ENCODE peak calls at places on chromosomes 3 and 15, in nine cellular contexts. H is mesenchymal stem cell, X is T-helper 1 cell, S is NCI-H748 treated with DMSO at 0.1 percent for 48 hours, Y is NCI-H2171, R is kidney, N is GDM1, K is NCI-H187 treated with DMSO at 0.1 percent for 48 hours, W is Daoy. Q is an unnamed sample.

GRCh38 chr15:62961134-62961533 is 81.4 kb upstream of the TPM1 start:
- DNase-seq in H (no peak), X (no peak), S (no peak), Y (no peak), R (no peak), N (no peak), K (no peak), W (no peak), Q (no peak)

GRCh38 chr3:194995334-194995733 is 275.6 kb downstream of the XXYLT1 start:
- DNase-seq in H (no peak), X (no peak), S (no peak), Y (no peak), R (no peak), N (no peak), K (no peak), W (no peak), Q (no peak)

GRCh38 chr15:27863000-27863399 is 236.1 kb downstream of the OCA2 start:
- DNase-seq in H (no peak), X (no peak), S (no peak), Y (no peak), R (no peak), N (no peak), K (no peak), W (no peak), Q (no peak)

GRCh38 chr15:31272558-31273257 is 53.9 kb upstream of the KLF13 start:
- DNase-seq in H (no peak), X (no peak), S (no peak), Y (no peak), R (no peak), N (no peak), K (no peak), W (no peak), Q (no peak)

GRCh38 chr15:92981333-92981732 is 81.2 kb downstream of the CHD2 start:
- DNase-seq in H (no peak), X (no peak), S (no peak), Y (no peak), R (no peak), N (no peak), K (no peak), W (no peak), Q (no peak)

GRCh38 chr3:158095302-158095997 is 10.8 kb downstream of the SHOX2 start:
- DNase-seq in H (peak), X (no peak), S (no peak), Y (no peak), R (no peak), N (no peak), K (no peak), W (no peak), Q (no peak)

GRCh38 chr3:129119365-129120100 is 2.1 kb downstream of the RAB43 start:
- DNase-seq in H (peak), X (no peak), S (no peak), Y (no peak), R (no peak), N (no peak), K (no peak), W (no peak), Q (no peak)

GRCh38 chr15:41940441-41940857 is 31.9 kb downstream of the EHD4 start:
- DNase-seq in H (peak), X (no peak), S (no peak), Y (no peak), R (no peak), N (no peak), K (no peak), W (peak), Q (no peak)

GRCh38 chr3:8320711-8321458 is 180.7 kb upstream of the LMCD1 start:
- DNase-seq in H (no peak), X (no peak), S (no peak), Y (no peak), R (no peak), N (no peak), K (peak), W (no peak), Q (no peak)

GRCh38 chr3:169337541-169337940 is 326.0 kb downstream of the MECOM start:
- DNase-seq in H (no peak), X (no peak), S (no peak), Y (no peak), R (no peak), N (no peak), K (no peak), W (no peak), Q (no peak)

GRCh38 chr3:157499342-157499963 is 3.8 kb downstream of the VEPH1 start:
- DNase-seq in H (peak), X (no peak), S (no peak), Y (no peak), R (peak), N (no peak), K (no peak), W (no peak), Q (no peak)

GRCh38 chr3:41026394-41027177 is 172.7 kb upstream of the CTNNB1 start:
- DNase-seq in H (peak), X (no peak), S (no peak), Y (no peak), R (peak), N (no peak), K (no peak), W (peak), Q (no peak)

GRCh38 chr3:129439381-129439816 is 349 bp downstream of the MBD4 start:
- DNase-seq in H (peak), X (peak), S (no peak), Y (peak), R (peak), N (peak), K (no peak), W (peak), Q (no peak)

GRCh38 chr15:64634020-64634419 is 141.4 kb downstream of the RBPMS2 start:
- DNase-seq in H (peak), X (peak), S (no peak), Y (no peak), R (no peak), N (peak), K (no peak), W (peak), Q (no peak)

GRCh38 chr3:146577662-146578061 is 27.5 kb downstream of the PLSCR5 start:
- DNase-seq in H (peak), X (peak), S (no peak), Y (peak), R (no peak), N (peak), K (no peak), W (peak), Q (peak)

GRCh38 chr15:51907136-51907862 is 64.3 kb downstream of the LEO1 start:
- DNase-seq in H (peak), X (no peak), S (no peak), Y (no peak), R (no peak), N (no peak), K (no peak), W (peak), Q (no peak)

Q was measured in DMS 273 treated with DMSO at 0.1 percent for 48 hours.